ENCODE peak calls at places on chromosome X, in nine cellular contexts. W, G, Y, F, N, C, Z, V and M are unnamed samples.

GRCh38 chrX:31036895-31037294 is 34.9 kb downstream of the FTHL17 start:
- DNase-seq in W (peak), G (no peak), Y (peak), F (peak), N (peak), C (no peak), Z (peak), V (peak), M (no peak)

GRCh38 chrX:37685452-37686347 is at the start of gene XK:
- DNase-seq in W (peak), G (peak), Y (peak), F (peak), N (peak), C (no peak), Z (peak), V (peak), M (peak)

GRCh38 chrX:106973433-106974149 is 26.4 kb downstream of the MORC4 start:
- DNase-seq in W (no peak), G (no peak), Y (no peak), F (no peak), N (no peak), C (no peak), Z (no peak), V (no peak), M (no peak)

GRCh38 chrX:45697591-45697990 is 496.9 kb upstream of the DIPK2B start:
- DNase-seq in W (peak), G (no peak), Y (no peak), F (no peak), N (no peak), C (no peak), Z (no peak), V (no peak), M (peak)

GRCh38 chrX:130577431-130577830 is 175.6 kb downstream of the RBMX2 start:
- DNase-seq in W (no peak), G (no peak), Y (no peak), F (no peak), N (no peak), C (no peak), Z (no peak), V (no peak), M (no peak)

GRCh38 chrX:48631376-48632090 is 34.2 kb downstream of the WDR13 start:
- DNase-seq in W (peak), G (no peak), Y (peak), F (peak), N (peak), C (peak), Z (peak), V (peak), M (peak)

GRCh38 chrX:119479845-119480244 is 11.6 kb downstream of the SLC25A5 start:
- DNase-seq in W (no peak), G (no peak), Y (no peak), F (no peak), N (peak), C (no peak), Z (no peak), V (no peak), M (no peak)

GRCh38 chrX:66760648-66761047 is 121.8 kb upstream of the EDA2R start:
- DNase-seq in W (no peak), G (no peak), Y (no peak), F (no peak), N (no peak), C (no peak), Z (no peak), V (no peak), M (no peak)

GRCh38 chrX:150080497-150080896 is 142.2 kb upstream of the EOLA2 start:
- DNase-seq in W (no peak), G (no peak), Y (no peak), F (no peak), N (no peak), C (no peak), Z (no peak), V (no peak), M (no peak)

GRCh38 chrX:16997313-16997712 is 50.9 kb downstream of the REPS2 start:
- DNase-seq in W (no peak), G (no peak), Y (no peak), F (no peak), N (no peak), C (no peak), Z (no peak), V (no peak), M (no peak)

GRCh38 chrX:48945517-48946348 is 11.7 kb downstream of the OTUD5 start:
- DNase-seq in W (peak), G (peak), Y (peak), F (peak), N (peak), C (no peak), Z (peak), V (peak), M (no peak)

DNA sequence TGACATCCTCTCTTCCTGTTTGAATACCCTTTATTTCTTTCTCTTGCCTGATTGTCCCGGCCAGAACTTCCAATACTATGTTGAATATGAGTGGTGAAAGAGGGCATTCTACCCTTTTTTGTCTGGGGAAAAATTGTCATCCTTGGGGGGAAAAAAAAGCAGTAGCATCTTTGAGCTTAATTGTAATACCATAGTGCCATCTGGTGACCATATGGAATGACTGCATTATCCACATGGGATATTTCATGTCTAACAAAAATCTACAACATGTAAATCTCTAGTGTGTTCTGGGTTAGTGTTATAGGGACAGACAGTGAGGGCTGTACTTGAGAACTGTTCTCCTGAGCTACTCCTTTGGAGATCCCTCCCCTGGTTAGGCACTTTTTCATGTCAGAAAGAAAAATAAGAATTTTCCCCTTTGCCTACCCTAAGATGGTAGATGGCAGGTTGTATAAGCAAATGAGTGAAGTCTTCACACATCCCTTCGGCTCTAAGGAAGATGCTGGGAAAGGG is 26.0 kb downstream of the CAPN6 start:
- DNase-seq in W (peak), G (no peak), Y (no peak), F (no peak), N (no peak), C (no peak), Z (peak), V (peak), M (no peak)
- TF ChIP-seq CTCF in W (peak), G (no peak), Y (peak), F (peak), N (peak), C (peak), Z (peak), V (peak), M (no peak)

GRCh38 chrX:152601848-152602616 is 35.7 kb upstream of the GABRQ start:
- DNase-seq in W (no peak), G (no peak), Y (no peak), F (no peak), N (no peak), C (no peak), Z (no peak), V (peak), M (no peak)
- TF ChIP-seq CTCF in W (no peak), G (no peak), Y (no peak), F (no peak), N (no peak), C (no peak), Z (no peak), V (no peak), M (no peak)

GRCh38 chrX:77162777-77163176 is 284.4 kb upstream of the FGF16 start:
- DNase-seq in W (no peak), G (no peak), Y (no peak), F (no peak), N (no peak), C (no peak), Z (no peak), V (no peak), M (no peak)

GRCh38 chrX:77160301-77160700 is 286.9 kb upstream of the FGF16 start:
- DNase-seq in W (no peak), G (peak), Y (no peak), F (no peak), N (no peak), C (no peak), Z (no peak), V (no peak), M (no peak)
- TF ChIP-seq CTCF in W (no peak), G (no peak), Y (peak), F (peak), N (no peak), C (no peak), Z (no peak), V (no peak), M (no peak)

GRCh38 chrX:115948018-115948923 is 222.3 kb upstream of the AGTR2 start:
- DNase-seq in W (no peak), G (no peak), Y (no peak), F (no peak), N (no peak), C (no peak), Z (no peak), V (no peak), M (no peak)

GRCh38 chrX:115952417-115953092 is 218.0 kb upstream of the AGTR2 start:
- DNase-seq in W (no peak), G (no peak), Y (no peak), F (no peak), N (no peak), C (no peak), Z (no peak), V (no peak), M (no peak)

GRCh38 chrX:115946059-115946458 is 224.5 kb upstream of the AGTR2 start:
- DNase-seq in W (no peak), G (no peak), Y (no peak), F (no peak), N (no peak), C (no peak), Z (no peak), V (no peak), M (no peak)

DNA sequence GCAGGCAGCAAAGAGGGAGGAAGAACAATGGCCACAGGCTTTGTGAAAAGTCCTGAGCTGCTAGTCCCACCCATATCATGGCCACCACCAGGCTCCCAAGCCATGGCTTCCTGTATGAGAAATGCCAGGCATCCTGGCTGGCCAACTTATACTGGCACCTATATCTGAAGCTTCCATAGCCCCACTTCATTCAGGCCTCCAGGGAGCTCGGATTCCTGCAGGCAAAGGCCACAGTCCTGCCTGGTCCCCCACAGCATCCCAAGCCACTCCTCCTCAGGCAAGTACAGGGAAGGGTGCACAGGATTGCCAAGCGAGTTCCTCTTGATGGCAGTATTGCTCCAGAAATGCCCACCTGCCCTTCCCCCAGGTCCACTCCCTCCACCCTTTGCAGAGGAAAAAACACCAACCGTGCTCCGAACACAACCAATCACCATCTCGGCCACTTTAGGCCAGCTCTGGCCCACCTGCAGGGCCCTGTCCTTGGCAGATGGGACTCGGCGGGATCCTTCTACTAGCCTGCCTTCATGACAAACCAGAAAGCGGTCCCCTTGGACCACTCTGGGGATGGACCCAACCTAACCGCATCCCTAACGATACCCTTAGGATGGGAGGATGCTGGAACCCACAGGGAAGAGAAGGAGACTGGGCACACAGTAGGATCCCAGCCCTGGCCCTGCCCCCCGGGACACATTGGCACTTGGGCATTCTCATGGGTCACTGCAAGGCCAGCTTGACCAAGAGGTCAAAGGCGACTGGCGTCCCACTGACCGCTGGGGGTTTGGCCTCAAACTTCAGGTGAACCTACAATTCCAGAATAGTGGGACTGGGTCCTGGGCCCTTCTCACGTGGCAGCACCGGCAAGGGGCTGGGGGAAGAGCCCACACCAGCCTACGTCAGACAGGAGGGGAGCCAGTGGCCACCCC is 220.4 kb upstream of the AGTR2 start:
- DNase-seq in W (no peak), G (no peak), Y (no peak), F (no peak), N (no peak), C (no peak), Z (no peak), V (no peak), M (no peak)
- TF ChIP-seq CTCF in W (no peak), G (no peak), Y (peak), F (no peak), N (no peak), C (no peak), Z (no peak), V (no peak), M (no peak)